ENCODE peak calls at places on chromosomes 1 and 21, in seven cellular contexts. J is activated naive CD4-positive, alpha-beta T cell treated with anti-CD3 and anti-CD28 coated beads for 36 hours; U is C1 segment of cervical spinal cord; L is spleen; X is Right ventricle myocardium inferior; B is hepatocyte; T is stimulated activated CD4-positive, alpha-beta T cell treated with anti-CD3 and anti-CD28 coated beads, TNF-alpha, amount 100 ng/mL, for 24 hours. W is an unnamed sample.

GRCh38 chr21:25179116-25179515 is 428.2 kb downstream of the MRPL39 start:
- DNase-seq in U (no peak), B (no peak), X (no peak), L (no peak), T (no peak), J (no peak), W (no peak)

GRCh38 chr1:69401894-69402293 is 165.8 kb upstream of the LRRC7 start:
- DNase-seq in L (no peak), B (no peak), J (no peak), U (no peak), X (no peak), T (no peak), W (no peak)

GRCh38 chr1:25568834-25569598 is 25.6 kb downstream of the LDLRAP1 start:
- DNase-seq in L (no peak), B (peak), U (no peak), X (no peak), J (peak), T (no peak), W (no peak)

GRCh38 chr1:200242379-200243041 is 167.3 kb downstream of the ZNF281 start:
- DNase-seq in J (no peak), L (no peak), B (peak), U (no peak), X (no peak), T (no peak), W (no peak)

GRCh38 chr1:96374076-96374762 is 347.4 kb upstream of the PTBP2 start:
- DNase-seq in T (no peak), U (no peak), J (no peak), X (no peak), L (no peak), B (no peak), W (no peak)

GRCh38 chr1:44546403-44547053 is 127.8 kb downstream of the TMEM53 start:
- DNase-seq in X (no peak), B (peak), T (no peak), U (no peak), J (no peak), L (no peak), W (no peak)

GRCh38 chr1:236868625-236869467 is 73.8 kb downstream of the MTR start:
- DNase-seq in L (no peak), T (peak), J (peak), B (peak), X (no peak), U (no peak), W (no peak)

GRCh38 chr1:172845371-172845770 is 186.5 kb downstream of the FASLG start:
- DNase-seq in J (peak), X (no peak), L (no peak), T (peak), U (no peak), B (peak), W (no peak)

GRCh38 chr1:39996396-39997004 is 41.6 kb downstream of the MFSD2A start:
- DNase-seq in T (no peak), L (no peak), X (no peak), J (no peak), B (no peak), U (no peak), W (no peak)

GRCh38 chr21:39022901-39023693 is 160.2 kb downstream of the PSMG1 start:
- DNase-seq in U (no peak), X (peak), T (no peak), J (no peak), B (no peak), L (peak), W (no peak)

GRCh38 chr1:29803486-29803885 is 567.2 kb downstream of the PTPRU start:
- DNase-seq in L (no peak), X (no peak), T (no peak), B (no peak), J (no peak), U (no peak), W (no peak)

GRCh38 chr21:38277501-38278111 is 20.8 kb downstream of the KCNJ15 start:
- DNase-seq in X (no peak), U (no peak), B (peak), J (peak), T (no peak), L (no peak), W (no peak)

GRCh38 chr1:30807318-30808066 is 49.9 kb upstream of the LAPTM5 start:
- DNase-seq in T (no peak), B (no peak), U (no peak), L (no peak), J (no peak), X (peak), W (no peak)

GRCh38 chr1:6234502-6235295 is 1.1 kb downstream of the ICMT start:
- DNase-seq in T (no peak), U (no peak), B (no peak), L (no peak), J (no peak), X (no peak), W (no peak)

GRCh38 chr1:3891329-3891867 is 8.7 kb downstream of the C1orf174 start:
- DNase-seq in L (peak), B (no peak), U (no peak), T (no peak), X (peak), J (no peak), W (no peak)

GRCh38 chr1:176989023-176989422 is 175.5 kb downstream of the ASTN1 start:
- DNase-seq in J (no peak), X (no peak), B (no peak), U (no peak), L (no peak), T (no peak), W (no peak)

GRCh38 chr1:53447413-53447812 is 11.8 kb upstream of the DMRTB1 start:
- DNase-seq in U (no peak), L (no peak), T (no peak), X (no peak), J (no peak), B (no peak), W (no peak)

GRCh38 chr1:27522860-27523665 is 33.1 kb upstream of the WASF2 start:
- DNase-seq in L (no peak), B (peak), X (no peak), T (peak), J (peak), U (peak), W (no peak)

GRCh38 chr1:186418503-186418902 is 42.4 kb downstream of the PDC start:
- DNase-seq in L (no peak), T (no peak), X (no peak), U (no peak), J (no peak), B (no peak), W (no peak)

GRCh38 chr1:219331424-219331823 is 157.7 kb downstream of the LYPLAL1 start:
- DNase-seq in U (no peak), X (no peak), J (no peak), B (no peak), T (no peak), L (no peak), W (no peak)

GRCh38 chr1:116764466-116764896 is 10.3 kb downstream of the CD2 start:
- DNase-seq in U (no peak), T (peak), X (no peak), L (no peak), J (peak), B (no peak), W (no peak)

GRCh38 chr1:59605761-59606160 is 209.0 kb upstream of the HOOK1 start:
- DNase-seq in J (no peak), L (no peak), T (no peak), X (no peak), B (no peak), U (no peak), W (no peak)

GRCh38 chr1:241531195-241532172 is 694 bp upstream of the KMO start:
- DNase-seq in X (no peak), B (peak), T (no peak), U (no peak), J (no peak), L (no peak), W (no peak)

GRCh38 chr1:69911301-69911801 is 294.0 kb downstream of the LRRC40 start:
- DNase-seq in L (no peak), B (no peak), J (no peak), T (no peak), U (no peak), X (no peak), W (no peak)

GRCh38 chr1:201389066-201389465 is 10.1 kb downstream of the LAD1 start:
- DNase-seq in X (no peak), T (no peak), U (no peak), B (no peak), J (no peak), L (no peak), W (no peak)

GRCh38 chr1:112466078-112466660 is 42.6 kb upstream of the WNT2B start:
- DNase-seq in T (peak), B (peak), J (peak), X (peak), U (peak), L (peak), W (peak)

GRCh38 chr1:202247837-202248795 is 54.5 kb downstream of the LGR6 start:
- DNase-seq in U (no peak), X (no peak), J (no peak), B (no peak), L (peak), T (no peak), W (no peak)

GRCh38 chr1:25458550-25459298 is 28.0 kb downstream of the MACO1 start:
- DNase-seq in T (no peak), B (no peak), U (no peak), J (no peak), X (no peak), L (no peak), W (no peak)

GRCh38 chr1:8020032-8020431 is 6.1 kb downstream of the ERRFI1 start:
- DNase-seq in U (no peak), T (no peak), J (no peak), X (no peak), B (peak), L (no peak), W (no peak)

GRCh38 chr1:76433528-76433927 is 359.0 kb downstream of the ST6GALNAC3 start:
- DNase-seq in T (no peak), U (no peak), J (no peak), B (no peak), X (no peak), L (no peak), W (no peak)

GRCh38 chr1:236354330-236355147 is 39.5 kb upstream of the EDARADD start:
- DNase-seq in T (no peak), X (no peak), J (no peak), U (no peak), L (no peak), B (no peak), W (no peak)

GRCh38 chr21:42358937-42359336 is 7.4 kb downstream of the TFF1 start:
- DNase-seq in J (no peak), L (peak), T (no peak), B (no peak), X (no peak), U (no peak), W (no peak)

GRCh38 chr1:109980324-109981127 is 4.0 kb upstream of the AHCYL1 start:
- DNase-seq in J (peak), T (no peak), X (no peak), B (peak), U (no peak), L (no peak), W (no peak)

GRCh38 chr1:77018386-77019156 is 151.3 kb downstream of the ST6GALNAC5 start:
- DNase-seq in T (no peak), U (no peak), L (no peak), J (no peak), B (no peak), X (no peak), W (no peak)

GRCh38 chr1:85314726-85315125 is 38.3 kb upstream of the BCL10 start:
- DNase-seq in X (no peak), U (no peak), J (no peak), B (no peak), L (no peak), T (no peak), W (no peak)

GRCh38 chr1:233473549-233474204 is 140.2 kb upstream of the KCNK1 start:
- DNase-seq in X (no peak), J (no peak), T (no peak), L (no peak), U (no peak), B (peak), W (no peak)

GRCh38 chr1:112872551-112872962 is 83.4 kb downstream of the SLC16A1 start:
- DNase-seq in T (no peak), X (no peak), B (peak), J (no peak), U (no peak), L (no peak), W (no peak)